ENCODE peak calls at places on chromosomes 6 and 20, in nine cellular contexts. I is cardiac muscle cell; S is foreskin fibroblast; F is neural progenitor cell; C is CD8-positive, alpha-beta T cell; A is tibial artery; L is AG09309; Y is fibroblast of the aortic adventitia; P is hepatocyte. G is an unnamed sample.

GRCh38 chr6:37725967-37726366 is 28.3 kb upstream of the MDGA1 start:
- DNase-seq in I (no peak), S (no peak), F (no peak), C (no peak), A (no peak), L (no peak), Y (no peak), P (no peak), G (no peak)

GRCh38 chr6:80696268-80696667 is 589.8 kb downstream of the BCKDHB start:
- DNase-seq in I (no peak), S (no peak), F (no peak), C (no peak), A (no peak), L (no peak), Y (no peak), P (no peak), G (no peak)

GRCh38 chr6:39855356-39855995 is 63.3 kb downstream of the DAAM2 start:
- DNase-seq in I (no peak), S (peak), F (no peak), C (no peak), A (no peak), L (no peak), Y (no peak), P (no peak), G (no peak)

GRCh38 chr20:47206962-47207641 is 149.4 kb downstream of the ZMYND8 start:
- DNase-seq in I (no peak), S (no peak), F (peak), C (no peak), A (no peak), L (no peak), Y (no peak), P (no peak), G (no peak)

GRCh38 chr20:63422653-63423052 is 49.8 kb downstream of the KCNQ2 start:
- DNase-seq in I (no peak), S (no peak), F (no peak), C (no peak), A (no peak), L (no peak), Y (no peak), P (no peak), G (no peak)

GRCh38 chr6:154604120-154604519 is 93.6 kb upstream of the CNKSR3 start:
- DNase-seq in I (no peak), S (no peak), F (no peak), C (no peak), A (no peak), L (no peak), Y (no peak), P (no peak), G (no peak)

GRCh38 chr6:4666886-4667513 is 109.2 kb upstream of the CDYL start:
- DNase-seq in I (no peak), S (no peak), F (no peak), C (no peak), A (no peak), L (no peak), Y (no peak), P (no peak), G (no peak)

GRCh38 chr20:35954907-35955251 is 577 bp upstream of the SCAND1 start:
- DNase-seq in I (no peak), S (peak), F (no peak), C (peak), A (no peak), L (no peak), Y (peak), P (no peak), G (no peak)

GRCh38 chr6:74870403-74870802 is 335.4 kb downstream of the COL12A1 start:
- DNase-seq in I (no peak), S (no peak), F (no peak), C (no peak), A (no peak), L (no peak), Y (no peak), P (peak), G (no peak)

GRCh38 chr6:22364314-22364713 is 67.5 kb upstream of the PRL start:
- DNase-seq in I (no peak), S (no peak), F (no peak), C (no peak), A (no peak), L (no peak), Y (no peak), P (no peak), G (no peak)

GRCh38 chr6:159217595-159218275 is 48.5 kb downstream of the FNDC1 start:
- DNase-seq in I (peak), S (peak), F (peak), C (no peak), A (no peak), L (no peak), Y (peak), P (peak), G (peak)

GRCh38 chr6:70221025-70221714 is 81.7 kb downstream of the COL9A1 start:
- DNase-seq in I (peak), S (peak), F (peak), C (no peak), A (no peak), L (no peak), Y (peak), P (peak), G (peak)

GRCh38 chr6:143157146-143157545 is 96.5 kb downstream of the AIG1 start:
- DNase-seq in I (no peak), S (peak), F (no peak), C (no peak), A (no peak), L (peak), Y (no peak), P (no peak), G (no peak)

GRCh38 chr6:10873374-10873773 is 8.5 kb downstream of the GCM2 start:
- DNase-seq in I (no peak), S (no peak), F (no peak), C (no peak), A (no peak), L (no peak), Y (no peak), P (no peak), G (no peak)

GRCh38 chr20:60057123-60057865 is 99.1 kb downstream of the CDH26 start:
- DNase-seq in I (peak), S (peak), F (peak), C (peak), A (no peak), L (no peak), Y (peak), P (peak), G (peak)

GRCh38 chr20:62323980-62324906 is 21.4 kb downstream of the ADRM1 start:
- DNase-seq in I (no peak), S (no peak), F (no peak), C (peak), A (no peak), L (no peak), Y (no peak), P (no peak), G (no peak)

GRCh38 chr20:56781108-56781739 is 152.1 kb downstream of the TFAP2C start:
- DNase-seq in I (no peak), S (peak), F (no peak), C (no peak), A (no peak), L (no peak), Y (peak), P (no peak), G (no peak)

GRCh38 chr6:127956260-127956888 is 55.5 kb upstream of the THEMIS start:
- DNase-seq in I (no peak), S (peak), F (peak), C (no peak), A (no peak), L (no peak), Y (no peak), P (no peak), G (no peak)

GRCh38 chr20:47704746-47705496 is 80.4 kb downstream of the SULF2 start:
- DNase-seq in I (no peak), S (no peak), F (no peak), C (no peak), A (no peak), L (no peak), Y (no peak), P (no peak), G (no peak)

GRCh38 chr20:3222635-3223600 is 13.6 kb downstream of the ITPA start:
- DNase-seq in I (no peak), S (no peak), F (no peak), C (peak), A (no peak), L (no peak), Y (no peak), P (peak), G (no peak)

GRCh38 chr6:150685860-150686259 is 86.2 kb downstream of the PLEKHG1 start:
- DNase-seq in I (no peak), S (peak), F (peak), C (no peak), A (no peak), L (no peak), Y (no peak), P (peak), G (no peak)

GRCh38 chr20:58251979-58252591 is 23.6 kb upstream of the ANKRD60 start:
- DNase-seq in I (no peak), S (peak), F (no peak), C (no peak), A (no peak), L (peak), Y (peak), P (peak), G (no peak)

GRCh38 chr6:140071601-140072062 is 697.2 kb upstream of the CITED2 start:
- DNase-seq in I (no peak), S (peak), F (no peak), C (no peak), A (no peak), L (peak), Y (peak), P (no peak), G (no peak)

GRCh38 chr20:19835533-19836222 is 77.6 kb downstream of the RIN2 start:
- DNase-seq in I (peak), S (no peak), F (peak), C (no peak), A (no peak), L (no peak), Y (no peak), P (no peak), G (peak)

GRCh38 chr6:112470396-112470795 is 123.3 kb downstream of the RFPL4B start:
- DNase-seq in I (no peak), S (peak), F (no peak), C (no peak), A (no peak), L (no peak), Y (no peak), P (no peak), G (no peak)

GRCh38 chr6:156992396-156992795 is 215.2 kb downstream of the ARID1B start:
- DNase-seq in I (no peak), S (no peak), F (no peak), C (no peak), A (no peak), L (no peak), Y (no peak), P (no peak), G (no peak)

GRCh38 chr20:18739785-18740184 is 73.8 kb upstream of the SCP2D1 start:
- DNase-seq in I (peak), S (peak), F (peak), C (no peak), A (no peak), L (peak), Y (peak), P (peak), G (no peak)

GRCh38 chr20:62367483-62368302 is 581 bp upstream of the LAMA5 start:
- DNase-seq in I (peak), S (peak), F (peak), C (no peak), A (peak), L (no peak), Y (no peak), P (peak), G (no peak)

GRCh38 chr6:170243791-170244291 is 47.0 kb downstream of the DLL1 start:
- DNase-seq in I (no peak), S (peak), F (peak), C (no peak), A (no peak), L (no peak), Y (no peak), P (no peak), G (peak)

GRCh38 chr6:139960676-139961075 is 586.2 kb upstream of the CITED2 start:
- DNase-seq in I (no peak), S (no peak), F (no peak), C (no peak), A (no peak), L (no peak), Y (no peak), P (no peak), G (no peak)

GRCh38 chr6:166271376-166271765 is 36.8 kb downstream of the PRR18 start:
- DNase-seq in I (no peak), S (no peak), F (no peak), C (no peak), A (no peak), L (no peak), Y (no peak), P (no peak), G (no peak)

GRCh38 chr6:115932481-115932880 is 128.2 kb downstream of the FRK start:
- DNase-seq in I (no peak), S (peak), F (no peak), C (no peak), A (no peak), L (no peak), Y (no peak), P (no peak), G (no peak)

GRCh38 chr6:57262901-57263694 is 41.0 kb upstream of the RAB23 start:
- DNase-seq in I (no peak), S (peak), F (no peak), C (no peak), A (peak), L (peak), Y (peak), P (no peak), G (no peak)

GRCh38 chr6:127481628-127482027 is 22.4 kb upstream of the KIAA0408 start:
- DNase-seq in I (no peak), S (peak), F (no peak), C (no peak), A (no peak), L (no peak), Y (peak), P (no peak), G (no peak)

GRCh38 chr6:1384549-1385128 is 4.7 kb upstream of the FOXF2 start:
- DNase-seq in I (no peak), S (peak), F (peak), C (no peak), A (no peak), L (no peak), Y (no peak), P (no peak), G (no peak)

GRCh38 chr20:57983082-57983481 is 245.4 kb downstream of the ANKRD60 start:
- DNase-seq in I (no peak), S (no peak), F (no peak), C (no peak), A (no peak), L (no peak), Y (no peak), P (no peak), G (no peak)

DNA sequence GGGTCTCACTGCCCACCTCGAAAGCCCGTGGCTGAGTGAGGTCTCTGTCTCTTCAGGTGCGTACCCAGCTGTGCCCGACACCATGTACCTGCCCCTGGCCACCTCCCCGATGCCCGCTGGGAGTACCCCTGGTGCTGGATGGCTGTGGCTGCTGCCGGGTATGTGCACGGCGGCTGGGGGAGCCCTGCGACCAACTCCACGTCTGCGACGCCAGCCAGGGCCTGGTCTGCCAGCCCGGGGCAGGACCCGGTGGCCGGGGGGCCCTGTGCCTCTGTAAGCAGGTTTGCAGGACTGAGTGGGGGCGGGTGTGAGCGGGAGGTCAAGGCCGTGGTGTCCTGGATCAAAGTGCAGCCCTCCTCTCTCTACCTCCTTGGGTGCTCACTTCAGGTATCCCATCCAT is 4.7 kb downstream of the CCN5 start:
- DNase-seq in I (no peak), S (no peak), F (no peak), C (no peak), A (no peak), L (no peak), Y (no peak), P (no peak), G (no peak)
- H3K4me3 ChIP-seq in I (no peak), S (no peak), F (no peak), C (no peak), A (peak), L (no peak), Y (no peak), P (no peak), G (no peak)

DNA sequence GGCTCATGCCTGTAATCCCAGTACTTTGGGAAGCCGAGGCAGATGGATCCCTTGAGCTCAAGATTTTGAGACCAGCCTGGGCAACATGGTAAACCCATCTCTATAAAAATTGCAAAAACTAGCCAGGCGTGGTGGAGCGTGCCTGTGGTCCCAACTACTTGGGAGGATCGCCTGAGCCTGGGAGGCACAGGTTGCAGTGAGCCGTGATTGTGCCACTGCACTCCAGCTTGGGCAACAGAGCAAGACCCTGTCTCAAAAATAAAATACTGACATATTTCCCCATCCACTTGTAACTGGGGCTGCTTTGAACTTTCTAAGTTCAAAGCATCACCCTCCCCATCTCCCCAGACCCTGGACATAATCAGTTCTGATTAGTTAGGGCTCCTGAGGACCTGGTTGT is 7.2 kb upstream of the MMP9 start:
- DNase-seq in I (no peak), S (no peak), F (no peak), C (no peak), A (no peak), L (no peak), Y (no peak), P (no peak), G (no peak)
- H3K4me3 ChIP-seq in I (no peak), S (no peak), F (no peak), C (no peak), A (no peak), L (no peak), Y (no peak), P (no peak), G (no peak)

GRCh38 chr6:167907837-167908681 is 81.3 kb downstream of the AFDN start:
- DNase-seq in I (peak), S (peak), F (no peak), C (no peak), A (no peak), L (no peak), Y (peak), P (peak), G (no peak)

GRCh38 chr6:167904791-167905190 is 78.1 kb downstream of the AFDN start:
- DNase-seq in I (no peak), S (no peak), F (peak), C (no peak), A (no peak), L (no peak), Y (no peak), P (no peak), G (no peak)

GRCh38 chr6:167910652-167911051 is 83.9 kb downstream of the AFDN start:
- DNase-seq in I (peak), S (no peak), F (no peak), C (no peak), A (no peak), L (no peak), Y (no peak), P (no peak), G (no peak)

GRCh38 chr6:167910007-167910406 is 83.3 kb downstream of the AFDN start:
- DNase-seq in I (no peak), S (no peak), F (no peak), C (no peak), A (no peak), L (no peak), Y (no peak), P (no peak), G (no peak)

DNA sequence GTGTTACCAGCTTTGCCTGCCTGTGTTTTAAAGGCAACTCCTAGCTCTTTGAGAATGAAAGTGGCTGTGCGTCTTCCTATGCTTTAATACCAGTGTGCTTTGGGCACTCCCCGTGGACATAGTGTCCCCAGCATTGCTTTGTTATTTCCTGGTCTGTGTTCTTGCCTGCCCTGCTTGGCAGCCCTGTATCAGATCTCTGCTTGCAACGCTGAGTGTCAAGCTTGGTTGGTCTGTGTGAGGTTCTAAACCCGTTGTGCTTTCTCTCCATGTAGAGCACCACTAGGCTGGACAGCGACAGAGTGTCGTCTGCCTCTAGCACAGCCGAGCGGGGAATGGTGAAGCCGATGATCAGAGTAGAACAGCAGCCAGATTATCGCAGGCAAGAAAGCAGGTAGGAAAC is 80.2 kb downstream of the AFDN start:
- DNase-seq in I (peak), S (no peak), F (peak), C (peak), A (no peak), L (no peak), Y (peak), P (peak), G (peak)
- H3K4me3 ChIP-seq in I (no peak), S (no peak), F (no peak), C (no peak), A (no peak), L (no peak), Y (no peak), P (no peak), G (peak)

GRCh38 chr6:35804996-35805736 is at the start of gene LHFPL5:
- DNase-seq in I (peak), S (peak), F (peak), C (peak), A (no peak), L (no peak), Y (no peak), P (peak), G (peak)
- H3K4me3 ChIP-seq in I (peak), S (no peak), F (peak), C (no peak), A (no peak), L (no peak), Y (peak), P (no peak), G (peak)

GRCh38 chr6:52551483-52552277 is 25.2 kb downstream of the TRAM2 start:
- DNase-seq in I (peak), S (peak), F (peak), C (no peak), A (peak), L (no peak), Y (peak), P (peak), G (peak)
- H3K4me3 ChIP-seq in I (no peak), S (peak), F (peak), C (no peak), A (peak), L (no peak), Y (no peak), P (no peak), G (no peak)

GRCh38 chr6:27889275-27889627 is 22.9 kb downstream of the OR2B2 start:
- DNase-seq in I (no peak), S (peak), F (no peak), C (no peak), A (no peak), L (no peak), Y (no peak), P (no peak), G (no peak)
- H3K4me3 ChIP-seq in I (no peak), S (no peak), F (peak), C (no peak), A (no peak), L (no peak), Y (no peak), P (no peak), G (no peak)

GRCh38 chr6:14187408-14187807 is 69.8 kb downstream of the CD83 start:
- DNase-seq in I (no peak), S (no peak), F (no peak), C (no peak), A (no peak), L (no peak), Y (no peak), P (no peak), G (no peak)

GRCh38 chr6:14178083-14178445 is 60.5 kb downstream of the CD83 start:
- DNase-seq in I (no peak), S (no peak), F (peak), C (no peak), A (no peak), L (no peak), Y (no peak), P (no peak), G (no peak)

GRCh38 chr6:14180609-14181008 is 63.0 kb downstream of the CD83 start:
- DNase-seq in I (no peak), S (no peak), F (no peak), C (no peak), A (no peak), L (no peak), Y (no peak), P (no peak), G (no peak)

GRCh38 chr6:14177413-14178082 is 60.0 kb downstream of the CD83 start:
- DNase-seq in I (no peak), S (no peak), F (no peak), C (no peak), A (no peak), L (no peak), Y (no peak), P (no peak), G (no peak)

DNA sequence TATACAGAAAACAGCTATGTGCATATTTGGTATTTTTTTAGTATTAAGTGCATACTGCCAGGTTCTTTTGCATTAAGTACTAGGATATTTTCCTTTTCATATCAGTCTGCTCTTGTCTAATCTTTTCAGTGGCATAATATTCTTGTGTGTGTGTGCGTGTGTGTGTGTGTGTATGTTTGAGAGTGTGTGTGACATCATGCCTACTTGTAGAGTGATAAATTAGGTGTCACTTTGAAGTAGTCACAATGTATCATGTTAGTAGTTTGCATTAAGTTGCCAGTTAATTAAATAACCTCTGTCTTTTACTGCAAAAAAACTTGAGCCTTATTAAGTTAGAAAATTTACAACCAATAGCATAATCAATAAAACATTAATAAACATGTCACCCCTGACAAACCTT is 65.3 kb downstream of the CD83 start:
- DNase-seq in I (peak), S (no peak), F (no peak), C (no peak), A (no peak), L (no peak), Y (no peak), P (no peak), G (no peak)
- H3K4me3 ChIP-seq in I (no peak), S (no peak), F (no peak), C (no peak), A (no peak), L (no peak), Y (no peak), P (no peak), G (no peak)